ENCODE peak calls at places on chromosomes 12 and 14, in six cellular contexts. One of them, this sample, is unnamed.

GRCh38 chr14:32662234-32662633 is 276.4 kb upstream of the NPAS3 start:
- DNase-seq in AG04450: no peak
- DNase-seq in astrocyte of the cerebellum: no peak
- DNase-seq in GM13977: no peak
- DNase-seq in CD8-positive, alpha-beta T cell: no peak
- DNase-seq in WERI-Rb-1: no peak
- DNase-seq in this sample: no peak

GRCh38 chr12:54053625-54054441 is at the start of gene HOXC4:
- DNase-seq in AG04450: no peak
- DNase-seq in astrocyte of the cerebellum: no peak
- DNase-seq in GM13977: no peak
- DNase-seq in CD8-positive, alpha-beta T cell: no peak
- DNase-seq in WERI-Rb-1: no peak
- DNase-seq in this sample: no peak

GRCh38 chr14:94771191-94771905 is 1.4 kb upstream of the GSC start:
- DNase-seq in AG04450: no peak
- DNase-seq in astrocyte of the cerebellum: no peak
- DNase-seq in GM13977: no peak
- DNase-seq in CD8-positive, alpha-beta T cell: no peak
- DNase-seq in WERI-Rb-1: peak
- DNase-seq in this sample: peak

GRCh38 chr14:23049011-23049410 is 7.0 kb downstream of the PSMB11 start:
- DNase-seq in AG04450: no peak
- DNase-seq in astrocyte of the cerebellum: no peak
- DNase-seq in GM13977: no peak
- DNase-seq in CD8-positive, alpha-beta T cell: no peak
- DNase-seq in WERI-Rb-1: no peak
- DNase-seq in this sample: no peak

GRCh38 chr14:29913550-29913949 is 14.1 kb downstream of the PRKD1 start:
- DNase-seq in AG04450: no peak
- DNase-seq in astrocyte of the cerebellum: no peak
- DNase-seq in GM13977: no peak
- DNase-seq in CD8-positive, alpha-beta T cell: no peak
- DNase-seq in WERI-Rb-1: no peak
- DNase-seq in this sample: no peak

GRCh38 chr14:98200621-98201020 is 1071.4 kb downstream of the BCL11B start:
- DNase-seq in AG04450: no peak
- DNase-seq in astrocyte of the cerebellum: no peak
- DNase-seq in GM13977: no peak
- DNase-seq in CD8-positive, alpha-beta T cell: no peak
- DNase-seq in WERI-Rb-1: no peak
- DNase-seq in this sample: no peak

GRCh38 chr12:53235164-53235563 is 3.2 kb upstream of the RARG start:
- DNase-seq in AG04450: no peak
- DNase-seq in astrocyte of the cerebellum: no peak
- DNase-seq in GM13977: no peak
- DNase-seq in CD8-positive, alpha-beta T cell: no peak
- DNase-seq in WERI-Rb-1: no peak
- DNase-seq in this sample: no peak

GRCh38 chr14:95886366-95886765 is 9.7 kb downstream of the TUNAR start:
- DNase-seq in AG04450: no peak
- DNase-seq in astrocyte of the cerebellum: no peak
- DNase-seq in GM13977: no peak
- DNase-seq in CD8-positive, alpha-beta T cell: no peak
- DNase-seq in WERI-Rb-1: no peak
- DNase-seq in this sample: no peak

GRCh38 chr14:24428628-24429394 is 657 bp downstream of the CBLN3 start:
- DNase-seq in AG04450: no peak
- DNase-seq in astrocyte of the cerebellum: no peak
- DNase-seq in GM13977: no peak
- DNase-seq in CD8-positive, alpha-beta T cell: no peak
- DNase-seq in WERI-Rb-1: no peak
- DNase-seq in this sample: no peak

GRCh38 chr12:1857086-1857485 is 36.7 kb downstream of the LRTM2 start:
- DNase-seq in AG04450: no peak
- DNase-seq in astrocyte of the cerebellum: no peak
- DNase-seq in GM13977: no peak
- DNase-seq in CD8-positive, alpha-beta T cell: no peak
- DNase-seq in WERI-Rb-1: no peak
- DNase-seq in this sample: no peak

GRCh38 chr12:58504539-58504938 is 415.8 kb downstream of the LRIG3 start:
- DNase-seq in AG04450: no peak
- DNase-seq in astrocyte of the cerebellum: no peak
- DNase-seq in GM13977: no peak
- DNase-seq in CD8-positive, alpha-beta T cell: no peak
- DNase-seq in WERI-Rb-1: peak
- DNase-seq in this sample: no peak

GRCh38 chr14:76351941-76352340 is 24.0 kb upstream of the ESRRB start:
- DNase-seq in AG04450: no peak
- DNase-seq in astrocyte of the cerebellum: no peak
- DNase-seq in GM13977: no peak
- DNase-seq in CD8-positive, alpha-beta T cell: no peak
- DNase-seq in WERI-Rb-1: no peak
- DNase-seq in this sample: no peak

GRCh38 chr12:116196752-116197718 is 80.5 kb downstream of the MED13L start:
- DNase-seq in AG04450: no peak
- DNase-seq in astrocyte of the cerebellum: no peak
- DNase-seq in GM13977: no peak
- DNase-seq in CD8-positive, alpha-beta T cell: no peak
- DNase-seq in WERI-Rb-1: no peak
- DNase-seq in this sample: no peak

GRCh38 chr14:105450123-105450505 is 24.5 kb upstream of the CRIP2 start:
- DNase-seq in AG04450: no peak
- DNase-seq in astrocyte of the cerebellum: no peak
- DNase-seq in GM13977: no peak
- DNase-seq in CD8-positive, alpha-beta T cell: no peak
- DNase-seq in WERI-Rb-1: no peak
- DNase-seq in this sample: no peak

GRCh38 chr12:21992823-21993222 is 51.6 kb upstream of the ABCC9 start:
- DNase-seq in AG04450: no peak
- DNase-seq in astrocyte of the cerebellum: no peak
- DNase-seq in GM13977: no peak
- DNase-seq in CD8-positive, alpha-beta T cell: no peak
- DNase-seq in WERI-Rb-1: no peak
- DNase-seq in this sample: no peak

GRCh38 chr12:3491938-3492867 is 1.2 kb downstream of the PRMT8 start:
- DNase-seq in AG04450: peak
- DNase-seq in astrocyte of the cerebellum: peak
- DNase-seq in GM13977: peak
- DNase-seq in CD8-positive, alpha-beta T cell: peak
- DNase-seq in WERI-Rb-1: peak
- DNase-seq in this sample: peak

GRCh38 chr14:103385994-103386491 is 828 bp downstream of the MARK3 start:
- DNase-seq in AG04450: no peak
- DNase-seq in astrocyte of the cerebellum: no peak
- DNase-seq in GM13977: no peak
- DNase-seq in CD8-positive, alpha-beta T cell: peak
- DNase-seq in WERI-Rb-1: peak
- DNase-seq in this sample: peak

GRCh38 chr12:32036477-32037263 is 70.0 kb upstream of the BICD1 start:
- DNase-seq in AG04450: no peak
- DNase-seq in astrocyte of the cerebellum: no peak
- DNase-seq in GM13977: no peak
- DNase-seq in CD8-positive, alpha-beta T cell: no peak
- DNase-seq in WERI-Rb-1: no peak
- DNase-seq in this sample: no peak

GRCh38 chr14:94886931-94887330 is 117.0 kb upstream of the GSC start:
- DNase-seq in AG04450: no peak
- DNase-seq in astrocyte of the cerebellum: no peak
- DNase-seq in GM13977: no peak
- DNase-seq in CD8-positive, alpha-beta T cell: no peak
- DNase-seq in WERI-Rb-1: no peak
- DNase-seq in this sample: no peak

GRCh38 chr12:122981587-122982493 is 1.4 kb downstream of the ARL6IP4 start:
- DNase-seq in AG04450: no peak
- DNase-seq in astrocyte of the cerebellum: no peak
- DNase-seq in GM13977: no peak
- DNase-seq in CD8-positive, alpha-beta T cell: no peak
- DNase-seq in WERI-Rb-1: no peak
- DNase-seq in this sample: no peak

GRCh38 chr12:46468159-46468558 is 95.6 kb upstream of the SLC38A2 start:
- DNase-seq in AG04450: no peak
- DNase-seq in astrocyte of the cerebellum: no peak
- DNase-seq in GM13977: no peak
- DNase-seq in CD8-positive, alpha-beta T cell: no peak
- DNase-seq in WERI-Rb-1: no peak
- DNase-seq in this sample: no peak

GRCh38 chr12:12138203-12139154 is 67.7 kb downstream of the BCL2L14 start:
- DNase-seq in AG04450: no peak
- DNase-seq in astrocyte of the cerebellum: no peak
- DNase-seq in GM13977: no peak
- DNase-seq in CD8-positive, alpha-beta T cell: no peak
- DNase-seq in WERI-Rb-1: no peak
- DNase-seq in this sample: no peak

GRCh38 chr12:47758834-47759690 is at the start of gene RAPGEF3:
- DNase-seq in AG04450: no peak
- DNase-seq in astrocyte of the cerebellum: peak
- DNase-seq in GM13977: peak
- DNase-seq in CD8-positive, alpha-beta T cell: no peak
- DNase-seq in WERI-Rb-1: peak
- DNase-seq in this sample: peak

GRCh38 chr14:23539209-23539866 is 12.2 kb downstream of the ZFHX2 start:
- DNase-seq in AG04450: no peak
- DNase-seq in astrocyte of the cerebellum: no peak
- DNase-seq in GM13977: peak
- DNase-seq in CD8-positive, alpha-beta T cell: no peak
- DNase-seq in WERI-Rb-1: peak
- DNase-seq in this sample: peak

GRCh38 chr12:102093319-102093718 is 26.6 kb downstream of the NUP37 start:
- DNase-seq in AG04450: no peak
- DNase-seq in astrocyte of the cerebellum: no peak
- DNase-seq in GM13977: no peak
- DNase-seq in CD8-positive, alpha-beta T cell: no peak
- DNase-seq in WERI-Rb-1: no peak
- DNase-seq in this sample: no peak

GRCh38 chr14:51188566-51189185 is 51.4 kb upstream of the TMX1 start:
- DNase-seq in AG04450: no peak
- DNase-seq in astrocyte of the cerebellum: no peak
- DNase-seq in GM13977: no peak
- DNase-seq in CD8-positive, alpha-beta T cell: no peak
- DNase-seq in WERI-Rb-1: no peak
- DNase-seq in this sample: no peak

GRCh38 chr12:110546339-110546738 is 36.8 kb downstream of the PPTC7 start:
- DNase-seq in AG04450: peak
- DNase-seq in astrocyte of the cerebellum: peak
- DNase-seq in GM13977: no peak
- DNase-seq in CD8-positive, alpha-beta T cell: no peak
- DNase-seq in WERI-Rb-1: no peak
- DNase-seq in this sample: no peak

GRCh38 chr14:97177635-97178034 is 380.5 kb downstream of the VRK1 start:
- DNase-seq in AG04450: no peak
- DNase-seq in astrocyte of the cerebellum: no peak
- DNase-seq in GM13977: no peak
- DNase-seq in CD8-positive, alpha-beta T cell: no peak
- DNase-seq in WERI-Rb-1: no peak
- DNase-seq in this sample: peak

GRCh38 chr12:31322651-31323248 is 3.2 kb downstream of the SINHCAF start:
- DNase-seq in AG04450: no peak
- DNase-seq in astrocyte of the cerebellum: peak
- DNase-seq in GM13977: no peak
- DNase-seq in CD8-positive, alpha-beta T cell: no peak
- DNase-seq in WERI-Rb-1: no peak
- DNase-seq in this sample: no peak

GRCh38 chr12:120538281-120539156 is 4.4 kb downstream of the RNF10 start:
- DNase-seq in AG04450: no peak
- DNase-seq in astrocyte of the cerebellum: peak
- DNase-seq in GM13977: no peak
- DNase-seq in CD8-positive, alpha-beta T cell: no peak
- DNase-seq in WERI-Rb-1: no peak
- DNase-seq in this sample: no peak
- TF ChIP-seq CTCF in AG04450: no peak
- TF ChIP-seq CTCF in astrocyte of the cerebellum: no peak
- TF ChIP-seq CTCF in GM13977: no peak
- TF ChIP-seq CTCF in CD8-positive, alpha-beta T cell: no peak
- TF ChIP-seq CTCF in WERI-Rb-1: no peak
- TF ChIP-seq CTCF in this sample: no peak

DNA sequence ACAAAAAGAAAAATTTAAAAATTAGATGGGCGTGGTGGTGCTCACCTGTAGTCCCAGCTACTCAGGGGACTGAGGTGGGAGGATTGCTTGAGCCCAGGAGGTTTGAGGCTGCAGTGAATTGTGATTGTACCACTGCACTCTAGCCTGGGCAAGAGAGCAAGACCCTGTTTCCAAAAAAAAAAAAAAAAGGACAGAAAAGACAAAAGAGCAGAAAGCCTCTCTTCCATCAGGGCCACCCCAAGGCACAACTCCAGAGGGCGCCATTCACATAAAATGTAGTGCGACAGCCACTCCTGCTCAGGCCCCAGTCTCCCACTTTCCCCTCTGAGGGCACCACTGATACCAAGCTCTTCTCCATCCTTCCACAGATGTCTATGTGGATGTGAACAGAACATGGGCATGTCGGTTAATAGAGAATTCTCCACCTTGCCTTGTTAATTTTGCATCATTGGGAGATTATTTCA is 41.8 kb downstream of the DGLUCY start:
- DNase-seq in AG04450: no peak
- DNase-seq in astrocyte of the cerebellum: no peak
- DNase-seq in GM13977: no peak
- DNase-seq in CD8-positive, alpha-beta T cell: no peak
- DNase-seq in WERI-Rb-1: no peak
- DNase-seq in this sample: no peak
- TF ChIP-seq CTCF in AG04450: peak
- TF ChIP-seq CTCF in astrocyte of the cerebellum: peak
- TF ChIP-seq CTCF in GM13977: no peak
- TF ChIP-seq CTCF in CD8-positive, alpha-beta T cell: no peak
- TF ChIP-seq CTCF in WERI-Rb-1: peak
- TF ChIP-seq CTCF in this sample: no peak

GRCh38 chr14:80862983-80863382 is 78.6 kb downstream of the CEP128 start:
- DNase-seq in AG04450: no peak
- DNase-seq in astrocyte of the cerebellum: no peak
- DNase-seq in GM13977: no peak
- DNase-seq in CD8-positive, alpha-beta T cell: no peak
- DNase-seq in WERI-Rb-1: no peak
- DNase-seq in this sample: no peak
- TF ChIP-seq CTCF in AG04450: peak
- TF ChIP-seq CTCF in astrocyte of the cerebellum: no peak
- TF ChIP-seq CTCF in GM13977: peak
- TF ChIP-seq CTCF in CD8-positive, alpha-beta T cell: no peak
- TF ChIP-seq CTCF in WERI-Rb-1: no peak
- TF ChIP-seq CTCF in this sample: no peak

DNA sequence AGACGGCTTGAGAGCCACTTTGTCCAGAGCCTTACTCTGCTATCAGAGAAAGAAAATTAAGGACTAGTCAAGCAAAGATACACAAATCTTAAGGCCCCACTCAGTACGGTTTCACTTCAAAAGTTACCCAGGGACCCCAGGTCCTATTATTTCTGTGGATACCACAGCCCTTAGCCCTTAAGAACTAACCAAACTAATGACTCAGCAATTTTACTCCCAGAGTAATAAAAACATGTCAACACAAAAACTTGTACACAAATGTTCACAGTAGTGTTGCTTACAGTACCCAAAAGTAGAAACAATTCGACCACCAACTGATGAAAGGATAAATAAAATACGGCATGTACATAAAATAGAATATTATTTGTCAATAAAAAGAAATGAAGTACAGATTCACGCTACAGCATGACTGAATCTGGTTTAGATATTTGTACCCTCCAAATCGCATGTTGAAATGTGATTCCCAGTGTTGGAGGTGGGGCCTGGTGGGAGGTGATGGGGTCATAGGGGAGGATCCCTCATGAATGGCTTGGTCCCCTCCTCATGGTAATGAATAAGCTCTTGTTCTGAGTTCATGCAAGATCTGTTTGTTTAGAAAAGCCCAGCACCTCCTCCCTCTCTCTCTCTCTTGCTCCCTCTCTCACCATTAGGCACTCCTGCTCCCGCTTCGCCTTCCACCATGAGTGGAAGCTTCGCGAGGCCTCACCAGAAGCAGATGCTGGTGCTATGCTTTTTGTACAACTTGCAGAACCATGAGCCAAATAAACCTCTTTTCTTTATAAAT is 30.5 kb downstream of the AREL1 start:
- DNase-seq in AG04450: no peak
- DNase-seq in astrocyte of the cerebellum: no peak
- DNase-seq in GM13977: no peak
- DNase-seq in CD8-positive, alpha-beta T cell: no peak
- DNase-seq in WERI-Rb-1: no peak
- DNase-seq in this sample: no peak
- TF ChIP-seq CTCF in AG04450: no peak
- TF ChIP-seq CTCF in astrocyte of the cerebellum: no peak
- TF ChIP-seq CTCF in GM13977: no peak
- TF ChIP-seq CTCF in CD8-positive, alpha-beta T cell: no peak
- TF ChIP-seq CTCF in WERI-Rb-1: no peak
- TF ChIP-seq CTCF in this sample: no peak

This sample was measured in endothelial cell.